ENCODE peak calls at places on chromosomes 12 and 14, in nine cellular contexts. R is SW 1271; V is NT2/D1; Q is sigmoid colon; D is iris pigment epithelial cell; X is CD8-positive, alpha-beta memory T cell; E is COR-L47; G is A549; T is Peyer's patch. A is an unnamed sample.
A peak's percentile ranks its signal among the peaks of the same experiment; 100 is the strongest.

GRCh38 chr12:50638482-50638880 is 125.4 kb upstream of the ATF1 start:
- DNase-seq in R (no peak), V (no peak), Q (no peak), D (no peak), X (no peak), E (no peak), G (no peak), T (no peak), A (no peak)

GRCh38 chr12:121805171-121805687 is 1.4 kb downstream of the SETD1B start:
- DNase-seq in R (peak; percentile 21), V (no peak), Q (no peak), D (peak; percentile 25), X (no peak), E (no peak), G (peak; percentile 70), T (peak; percentile 58), A (no peak)

GRCh38 chr12:93939641-93940040 is 208.7 kb upstream of the PLXNC1 start:
- DNase-seq in R (no peak), V (no peak), Q (no peak), D (no peak), X (no peak), E (no peak), G (no peak), T (no peak), A (no peak)

GRCh38 chr12:52569726-52570125 is 3.9 kb downstream of the KRT74 start:
- DNase-seq in R (no peak), V (no peak), Q (no peak), D (no peak), X (no peak), E (no peak), G (no peak), T (no peak), A (no peak)

GRCh38 chr14:91373591-91374245 is 43.9 kb downstream of the CCDC88C start:
- DNase-seq in R (no peak), V (no peak), Q (no peak), D (no peak), X (peak; percentile 62), E (no peak), G (no peak), T (no peak), A (no peak)

GRCh38 chr14:91405241-91405721 is 12.3 kb downstream of the CCDC88C start:
- DNase-seq in R (no peak), V (no peak), Q (no peak), D (no peak), X (peak; percentile 77), E (no peak), G (no peak), T (no peak), A (no peak)

GRCh38 chr12:56991319-56991906 is 14.9 kb downstream of the ZBTB39 start:
- DNase-seq in R (no peak), V (no peak), Q (peak; percentile 78), D (no peak), X (no peak), E (no peak), G (no peak), T (no peak), A (no peak)

GRCh38 chr14:33996450-33996849 is 45.6 kb upstream of the EGLN3 start:
- DNase-seq in R (no peak), V (no peak), Q (no peak), D (no peak), X (no peak), E (no peak), G (no peak), T (no peak), A (no peak)

GRCh38 chr12:108235231-108235959 is 103.7 kb downstream of the CMKLR1 start:
- DNase-seq in R (no peak), V (peak; percentile 67), Q (no peak), D (no peak), X (no peak), E (no peak), G (no peak), T (no peak), A (no peak)

GRCh38 chr14:58738189-58738836 is 100.6 kb downstream of the DACT1 start:
- DNase-seq in R (peak; percentile 25), V (no peak), Q (no peak), D (peak; percentile 96), X (no peak), E (no peak), G (peak; percentile 50), T (no peak), A (peak; percentile 89)

GRCh38 chr12:59928416-59928815 is 332.6 kb downstream of the SLC16A7 start:
- DNase-seq in R (no peak), V (no peak), Q (no peak), D (no peak), X (no peak), E (no peak), G (no peak), T (no peak), A (no peak)

GRCh38 chr12:118063567-118064391 is 2.8 kb upstream of the WSB2 start:
- DNase-seq in R (no peak), V (no peak), Q (no peak), D (no peak), X (no peak), E (no peak), G (no peak), T (no peak), A (no peak)

GRCh38 chr12:98422809-98423208 is 92.6 kb upstream of the TMPO start:
- DNase-seq in R (no peak), V (no peak), Q (no peak), D (no peak), X (no peak), E (peak; percentile 13), G (peak; percentile 54), T (peak; percentile 82), A (no peak)

GRCh38 chr12:93784339-93785086 is 107.3 kb downstream of the CRADD start:
- DNase-seq in R (peak; percentile 55), V (no peak), Q (peak; percentile 96), D (peak; percentile 94), X (no peak), E (no peak), G (peak; percentile 67), T (no peak), A (peak; percentile 63)

GRCh38 chr12:18750087-18750486 is 12.2 kb downstream of the CAPZA3 start:
- DNase-seq in R (no peak), V (no peak), Q (no peak), D (peak; percentile 50), X (no peak), E (no peak), G (no peak), T (no peak), A (no peak)

GRCh38 chr14:89241934-89242670 is 174.9 kb downstream of the FOXN3 start:
- DNase-seq in R (no peak), V (no peak), Q (no peak), D (no peak), X (no peak), E (no peak), G (no peak), T (no peak), A (no peak)

GRCh38 chr12:11171953-11172675 is 1.1 kb downstream of the SMIM10L1 start:
- DNase-seq in R (peak; percentile 58), V (no peak), Q (no peak), D (peak; percentile 23), X (no peak), E (no peak), G (peak; percentile 21), T (no peak), A (peak; percentile 4)

GRCh38 chr12:121582583-121583333 is 1.9 kb upstream of the KDM2B start:
- DNase-seq in R (no peak), V (peak; percentile 96), Q (no peak), D (no peak), X (no peak), E (no peak), G (no peak), T (no peak), A (no peak)

GRCh38 chr12:15116073-15116472 is 105.1 kb downstream of the RERG start:
- DNase-seq in R (no peak), V (no peak), Q (peak; percentile 70), D (no peak), X (no peak), E (no peak), G (no peak), T (no peak), A (no peak)

GRCh38 chr12:95130096-95130495 is 56.7 kb upstream of the NR2C1 start:
- DNase-seq in R (no peak), V (no peak), Q (no peak), D (peak; percentile 68), X (no peak), E (no peak), G (peak; percentile 72), T (no peak), A (peak; percentile 75)

GRCh38 chr14:102264775-102265174 is 40.2 kb downstream of the MOK start:
- DNase-seq in R (no peak), V (no peak), Q (no peak), D (no peak), X (no peak), E (no peak), G (no peak), T (no peak), A (no peak)

GRCh38 chr12:10967409-10967808 is 19.3 kb downstream of the TAS2R50 start:
- DNase-seq in R (peak; percentile 83), V (no peak), Q (no peak), D (peak; percentile 56), X (no peak), E (no peak), G (no peak), T (no peak), A (no peak)

GRCh38 chr14:68589447-68590232 is 203.2 kb downstream of the ZFP36L1 start:
- DNase-seq in R (no peak), V (no peak), Q (peak; percentile 97), D (peak; percentile 55), X (no peak), E (no peak), G (no peak), T (no peak), A (no peak)

GRCh38 chr14:76227450-76228050 is 75.8 kb downstream of the GPATCH2L start:
- DNase-seq in R (no peak), V (no peak), Q (no peak), D (peak; percentile 89), X (no peak), E (no peak), G (peak; percentile 28), T (no peak), A (peak; percentile 53)

GRCh38 chr12:9240776-9241175 is 32.6 kb upstream of the PZP start:
- DNase-seq in R (no peak), V (no peak), Q (no peak), D (no peak), X (no peak), E (no peak), G (no peak), T (no peak), A (no peak)

GRCh38 chr12:77108707-77109106 is 43.3 kb upstream of the E2F7 start:
- DNase-seq in R (no peak), V (no peak), Q (no peak), D (no peak), X (no peak), E (no peak), G (no peak), T (no peak), A (no peak)

GRCh38 chr14:47935332-47935731 is 259.9 kb upstream of the MDGA2 start:
- DNase-seq in R (no peak), V (no peak), Q (no peak), D (no peak), X (no peak), E (no peak), G (no peak), T (no peak), A (no peak)

GRCh38 chr14:90509403-90509802 is 112.6 kb downstream of the CALM1 start:
- DNase-seq in R (peak; percentile 24), V (no peak), Q (no peak), D (no peak), X (no peak), E (peak; percentile 62), G (no peak), T (no peak), A (no peak)

GRCh38 chr12:47079365-47079893 is at the start of gene PCED1B:
- DNase-seq in R (peak; percentile 62), V (no peak), Q (peak; percentile 91), D (peak; percentile 84), X (peak; percentile 58), E (peak; percentile 52), G (peak; percentile 76), T (peak; percentile 79), A (peak; percentile 67)

GRCh38 chr12:10941916-10942607 is 3.0 kb upstream of the TAS2R14 start:
- DNase-seq in R (peak; percentile 34), V (peak; percentile 78), Q (no peak), D (no peak), X (no peak), E (no peak), G (peak; percentile 59), T (no peak), A (no peak)

GRCh38 chr12:57476162-57476992 is 3.3 kb downstream of the ARHGAP9 start:
- DNase-seq in R (no peak), V (no peak), Q (no peak), D (no peak), X (peak; percentile 72), E (peak; percentile 28), G (no peak), T (peak; percentile 52), A (no peak)